ENCODE peak calls at places on chromosomes 3 and 15, in four cellular contexts. D is stomach, F is heart left ventricle, K is esophagus muscularis mucosa. M is an unnamed sample.

GRCh38 chr3:155748611-155749365 is 3.9 kb upstream of the PLCH1 start:
- DNase-seq in D (no peak), F (no peak), K (no peak), M (no peak)

GRCh38 chr3:169953462-169954141 is 13.0 kb upstream of the SEC62 start:
- DNase-seq in D (no peak), F (no peak), K (no peak), M (no peak)

GRCh38 chr15:86595741-86596140 is 516.1 kb downstream of the AGBL1 start:
- DNase-seq in D (no peak), F (no peak), K (no peak), M (no peak)

GRCh38 chr3:116280130-116280740 is 165.1 kb downstream of the LSAMP start:
- DNase-seq in D (no peak), F (no peak), K (no peak), M (no peak)

GRCh38 chr3:95002665-95003064 is 939.8 kb downstream of the NSUN3 start:
- DNase-seq in D (no peak), F (no peak), K (no peak), M (no peak)

GRCh38 chr15:64356443-64357040 is 569 bp upstream of the CSNK1G1 start:
- DNase-seq in D (no peak), F (no peak), K (no peak), M (no peak)

GRCh38 chr15:26983822-26984221 is 12.8 kb downstream of the GABRG3 start:
- DNase-seq in D (no peak), F (no peak), K (no peak), M (no peak)

GRCh38 chr3:112699436-112699978 is 58.6 kb upstream of the CCDC80 start:
- DNase-seq in D (no peak), F (no peak), K (no peak), M (no peak)

GRCh38 chr15:63013052-63013808 is 29.3 kb upstream of the TPM1 start:
- DNase-seq in D (no peak), F (no peak), K (no peak), M (no peak)

GRCh38 chr15:101037090-101037830 is 118.1 kb downstream of the LRRK1 start:
- DNase-seq in D (peak; percentile 2), F (no peak), K (peak; percentile 66), M (peak; percentile 9)

GRCh38 chr3:3683261-3683660 is 116.0 kb upstream of the LRRN1 start:
- DNase-seq in D (no peak), F (no peak), K (no peak), M (no peak)

GRCh38 chr3:194827486-194827885 is 141.8 kb downstream of the FAM43A start:
- DNase-seq in D (no peak), F (no peak), K (no peak), M (no peak)

GRCh38 chr3:127706785-127707351 is 34.1 kb downstream of the ABTB1 start:
- DNase-seq in D (no peak), F (no peak), K (no peak), M (no peak)

GRCh38 chr3:43075904-43076661 is 29.8 kb downstream of the POMGNT2 start:
- DNase-seq in D (no peak), F (no peak), K (no peak), M (no peak)

GRCh38 chr3:171994646-171995441 is 44.5 kb upstream of the FNDC3B start:
- DNase-seq in D (no peak), F (no peak), K (no peak), M (no peak)

GRCh38 chr3:52527732-52528595 is 5.7 kb downstream of the NT5DC2 start:
- DNase-seq in D (no peak), F (peak; percentile 7), K (no peak), M (peak; percentile 17)

GRCh38 chr15:67700023-67700422 is 125.3 kb upstream of the SKOR1 start:
- DNase-seq in D (no peak), F (no peak), K (no peak), M (no peak)

GRCh38 chr3:78570482-78570881 is 1197.3 kb downstream of the ROBO1 start:
- DNase-seq in D (no peak), F (no peak), K (no peak), M (no peak)

GRCh38 chr3:195095704-195096036 is 175.3 kb downstream of the XXYLT1 start:
- DNase-seq in D (no peak), F (no peak), K (no peak), M (no peak)

GRCh38 chr15:70219256-70219919 is 121.7 kb upstream of the TLE3 start:
- DNase-seq in D (no peak), F (no peak), K (no peak), M (no peak)

GRCh38 chr3:132394334-132394733 is 23.0 kb upstream of the DNAJC13 start:
- DNase-seq in D (no peak), F (peak; percentile 56), K (no peak), M (no peak)

GRCh38 chr3:166013073-166013679 is 176.0 kb upstream of the BCHE start:
- DNase-seq in D (no peak), F (no peak), K (no peak), M (no peak)

GRCh38 chr15:67082007-67082536 is 16.7 kb downstream of the SMAD3 start:
- DNase-seq in D (peak; percentile 81), F (no peak), K (no peak), M (no peak)

GRCh38 chr3:160486459-160486869 is 36.9 kb upstream of the TRIM59 start:
- DNase-seq in D (no peak), F (no peak), K (no peak), M (no peak)

GRCh38 chr15:66941231-66941711 is 124.1 kb upstream of the SMAD3 start:
- DNase-seq in D (no peak), F (no peak), K (no peak), M (no peak)

GRCh38 chr3:164737174-164737573 is 341.1 kb downstream of the SI start:
- DNase-seq in D (no peak), F (no peak), K (no peak), M (no peak)

GRCh38 chr3:66443404-66443803 is 57.4 kb downstream of the LRIG1 start:
- DNase-seq in D (no peak), F (no peak), K (no peak), M (no peak)
- H3K4me1 ChIP-seq in D (peaks cover 42% of the 10 kb centered on the region), F (peaks cover 46% of the 10 kb centered on the region), K (peaks cover 98% of the 10 kb centered on the region), M (peaks cover 35% of the 10 kb centered on the region)

GRCh38 chr15:88467073-88467934 is at the start of the genes MRPL46 and MRPS11:
- DNase-seq in D (peak; percentile 89), F (peak; percentile 91), K (peak; percentile 96), M (peak; percentile 88)
- TF ChIP-seq POLR2A in D (no peak), F (peak; percentile 23), K (no peak), M (peak; percentile 20)

DNA sequence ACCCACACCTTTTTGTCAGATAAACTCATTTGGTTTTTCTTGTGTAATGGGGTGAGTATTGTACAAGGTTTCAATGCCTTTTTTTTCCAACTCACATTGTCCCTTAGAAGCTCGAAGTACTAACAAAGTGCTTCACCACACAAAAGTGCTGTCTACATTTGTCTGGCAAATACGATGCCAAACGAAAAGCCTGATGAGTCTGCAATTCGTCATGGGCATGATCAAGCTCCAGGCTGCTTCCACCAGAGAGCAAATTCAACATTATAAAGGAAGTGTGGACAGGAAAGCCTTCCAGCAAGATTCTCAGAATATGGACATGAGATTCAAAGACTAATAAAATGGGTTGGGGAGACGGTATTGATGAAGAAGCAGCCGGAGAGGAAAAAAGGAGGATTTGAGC is 495.0 kb downstream of the FHIT start:
- DNase-seq in D (no peak), F (no peak), K (no peak), M (no peak)
- H3K4me1 ChIP-seq in D (no peaks in the 10 kb centered on the region), F (no peaks in the 10 kb centered on the region), K (no peaks in the 10 kb centered on the region), M (no peaks in the 10 kb centered on the region)

DNA sequence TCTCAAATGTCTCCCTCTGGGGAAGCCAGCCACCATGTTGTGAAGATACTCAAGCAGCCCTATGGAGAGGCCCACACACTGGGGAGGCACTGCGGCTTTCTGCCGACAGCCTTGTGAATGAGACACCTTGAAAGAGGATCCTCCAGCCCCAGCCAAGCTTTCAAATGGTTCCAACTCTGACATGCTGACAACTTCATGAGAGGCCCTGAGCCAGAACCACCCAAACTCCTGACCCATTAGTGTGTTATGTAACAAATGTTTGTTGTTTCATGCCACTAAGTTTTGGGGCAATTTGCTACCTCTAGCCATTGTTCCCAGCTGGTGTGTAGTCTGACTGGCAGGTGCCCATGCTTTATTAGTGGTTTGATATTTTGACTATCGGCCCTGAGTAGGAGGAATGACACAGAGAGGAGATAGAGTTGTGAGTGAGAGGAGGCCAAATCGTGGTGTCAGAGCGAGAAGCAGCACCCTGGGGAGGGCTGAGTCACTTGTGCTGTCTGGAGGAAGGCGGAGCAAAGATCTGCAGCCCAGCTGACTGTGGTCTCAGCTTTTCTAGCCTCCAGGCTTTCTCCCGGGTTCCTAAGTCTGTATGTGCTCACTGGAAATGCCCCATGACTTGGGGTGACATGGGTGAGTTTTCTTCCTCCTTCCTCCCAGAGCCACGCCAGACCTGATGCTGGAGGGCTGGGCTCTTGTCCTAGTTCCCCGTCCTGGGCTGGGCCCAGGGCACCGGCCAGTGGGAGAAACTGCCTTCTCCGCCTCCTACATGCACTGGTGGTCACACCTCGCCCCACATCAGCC is 56.8 kb upstream of the BLM start:
- DNase-seq in D (peak; percentile 43), F (peak; percentile 75), K (no peak), M (no peak)
- TF ChIP-seq POLR2A in D (no peak), F (peak; percentile 30), K (no peak), M (no peak)

GRCh38 chr15:59394166-59394661 is 21.5 kb upstream of the MYO1E start:
- DNase-seq in D (no peak), F (no peak), K (no peak), M (no peak)

GRCh38 chr15:59399465-59400102 is 26.9 kb upstream of the MYO1E start:
- DNase-seq in D (no peak), F (no peak), K (no peak), M (no peak)

GRCh38 chr15:59396211-59396610 is 23.5 kb upstream of the MYO1E start:
- DNase-seq in D (no peak), F (no peak), K (no peak), M (no peak)

GRCh38 chr15:59398220-59398619 is 25.5 kb upstream of the MYO1E start:
- DNase-seq in D (no peak), F (no peak), K (no peak), M (no peak)

GRCh38 chr15:59396660-59397059 is 24.0 kb upstream of the MYO1E start:
- DNase-seq in D (no peak), F (no peak), K (no peak), M (no peak)
- H3K4me1 ChIP-seq in D (peaks cover 10% of the 10 kb centered on the region), F (no peaks in the 10 kb centered on the region), K (no peaks in the 10 kb centered on the region), M (no peaks in the 10 kb centered on the region)

GRCh38 chr3:36989568-36989967 is 3.4 kb downstream of the EPM2AIP1 start:
- DNase-seq in D (no peak), F (no peak), K (no peak), M (no peak)

GRCh38 chr3:36991923-36992805 is 767 bp downstream of the EPM2AIP1 start:
- DNase-seq in D (no peak), F (no peak), K (no peak), M (no peak)

GRCh38 chr3:36991147-36991546 is 1.8 kb downstream of the EPM2AIP1 start:
- DNase-seq in D (no peak), F (no peak), K (no peak), M (no peak)

GRCh38 chr3:36993326-36994283 is at the start of gene MLH1:
- DNase-seq in D (peak; percentile 100), F (peak; percentile 94), K (peak; percentile 100), M (peak; percentile 97)

GRCh38 chr3:36992806-36993325 is at the start of gene EPM2AIP1:
- DNase-seq in D (no peak), F (peak; percentile 99), K (no peak), M (no peak)
- TF ChIP-seq POLR2A in D (no peak), F (peak; percentile 97), K (peak; percentile 79), M (peak; percentile 95)